ENCODE peak calls at places on chromosomes 13 and 19, in five cellular contexts. One of them, this sample, is unnamed.

GRCh38 chr19:1449467-1450442 is at the start of gene APC2:
- DNase-seq in fibroblast of the aortic adventitia: no peak
- DNase-seq in heart left ventricle: peak
- DNase-seq in choroid plexus epithelial cell: peak
- DNase-seq in cardiac fibroblast: no peak
- DNase-seq in this sample: peak

GRCh38 chr13:90594694-90595093 is 752.8 kb upstream of the MIR17HG start:
- DNase-seq in choroid plexus epithelial cell: peak
- DNase-seq in heart left ventricle: no peak
- DNase-seq in fibroblast of the aortic adventitia: peak
- DNase-seq in cardiac fibroblast: peak
- DNase-seq in this sample: peak

GRCh38 chr13:98451676-98452105 is 125.2 kb downstream of the STK24 start:
- DNase-seq in cardiac fibroblast: peak
- DNase-seq in fibroblast of the aortic adventitia: peak
- DNase-seq in choroid plexus epithelial cell: peak
- DNase-seq in heart left ventricle: no peak
- DNase-seq in this sample: peak

GRCh38 chr13:25170554-25171107 is 1.5 kb downstream of the AMER2 start:
- DNase-seq in fibroblast of the aortic adventitia: no peak
- DNase-seq in heart left ventricle: no peak
- DNase-seq in choroid plexus epithelial cell: peak
- DNase-seq in cardiac fibroblast: no peak
- DNase-seq in this sample: no peak

GRCh38 chr13:41561179-41561578 is 103.8 kb downstream of the RGCC start:
- DNase-seq in cardiac fibroblast: peak
- DNase-seq in heart left ventricle: no peak
- DNase-seq in choroid plexus epithelial cell: peak
- DNase-seq in fibroblast of the aortic adventitia: no peak
- DNase-seq in this sample: peak

GRCh38 chr19:27774337-27774736 is 1438.6 kb downstream of the UQCRFS1 start:
- DNase-seq in fibroblast of the aortic adventitia: no peak
- DNase-seq in cardiac fibroblast: peak
- DNase-seq in heart left ventricle: no peak
- DNase-seq in choroid plexus epithelial cell: peak
- DNase-seq in this sample: no peak

GRCh38 chr19:38769635-38770211 is 3.6 kb downstream of the LGALS7 start:
- DNase-seq in heart left ventricle: peak
- DNase-seq in choroid plexus epithelial cell: peak
- DNase-seq in fibroblast of the aortic adventitia: peak
- DNase-seq in cardiac fibroblast: peak
- DNase-seq in this sample: peak

GRCh38 chr13:106117035-106117434 is 418.4 kb downstream of the EFNB2 start:
- DNase-seq in choroid plexus epithelial cell: peak
- DNase-seq in heart left ventricle: no peak
- DNase-seq in fibroblast of the aortic adventitia: no peak
- DNase-seq in cardiac fibroblast: no peak
- DNase-seq in this sample: peak

GRCh38 chr13:80338781-80339577 is 1.9 kb downstream of the SPRY2 start:
- DNase-seq in heart left ventricle: peak
- DNase-seq in fibroblast of the aortic adventitia: peak
- DNase-seq in cardiac fibroblast: peak
- DNase-seq in choroid plexus epithelial cell: peak
- DNase-seq in this sample: peak

GRCh38 chr13:83716121-83716520 is 166.2 kb downstream of the SLITRK1 start:
- DNase-seq in choroid plexus epithelial cell: no peak
- DNase-seq in cardiac fibroblast: no peak
- DNase-seq in heart left ventricle: no peak
- DNase-seq in fibroblast of the aortic adventitia: no peak
- DNase-seq in this sample: peak

GRCh38 chr13:45040173-45040572 is 50.8 kb downstream of the GPALPP1 start:
- DNase-seq in heart left ventricle: no peak
- DNase-seq in cardiac fibroblast: no peak
- DNase-seq in fibroblast of the aortic adventitia: no peak
- DNase-seq in choroid plexus epithelial cell: no peak
- DNase-seq in this sample: no peak

GRCh38 chr19:29761575-29762225 is 46.6 kb upstream of the C19orf12 start:
- DNase-seq in choroid plexus epithelial cell: no peak
- DNase-seq in cardiac fibroblast: no peak
- DNase-seq in fibroblast of the aortic adventitia: no peak
- DNase-seq in heart left ventricle: no peak
- DNase-seq in this sample: no peak

GRCh38 chr13:66207610-66208009 is 1022.5 kb downstream of the PCDH9 start:
- DNase-seq in choroid plexus epithelial cell: no peak
- DNase-seq in cardiac fibroblast: no peak
- DNase-seq in heart left ventricle: no peak
- DNase-seq in fibroblast of the aortic adventitia: no peak
- DNase-seq in this sample: no peak

GRCh38 chr19:33394723-33395560 is 21.4 kb downstream of the CEBPG start:
- DNase-seq in cardiac fibroblast: no peak
- DNase-seq in fibroblast of the aortic adventitia: no peak
- DNase-seq in heart left ventricle: peak
- DNase-seq in choroid plexus epithelial cell: no peak
- DNase-seq in this sample: no peak

GRCh38 chr13:112968380-112968909 is 569 bp upstream of the MCF2L start:
- DNase-seq in fibroblast of the aortic adventitia: no peak
- DNase-seq in cardiac fibroblast: no peak
- DNase-seq in heart left ventricle: peak
- DNase-seq in choroid plexus epithelial cell: no peak
- DNase-seq in this sample: no peak

GRCh38 chr13:88925954-88926353 is 1254.8 kb downstream of the SLITRK5 start:
- DNase-seq in choroid plexus epithelial cell: no peak
- DNase-seq in fibroblast of the aortic adventitia: no peak
- DNase-seq in cardiac fibroblast: no peak
- DNase-seq in heart left ventricle: peak
- DNase-seq in this sample: no peak

GRCh38 chr19:54154603-54155345 is 4.7 kb downstream of the LENG1 start:
- DNase-seq in fibroblast of the aortic adventitia: no peak
- DNase-seq in choroid plexus epithelial cell: no peak
- DNase-seq in heart left ventricle: no peak
- DNase-seq in cardiac fibroblast: peak
- DNase-seq in this sample: no peak

GRCh38 chr13:72694314-72694713 is 33.1 kb downstream of the MZT1 start:
- DNase-seq in fibroblast of the aortic adventitia: no peak
- DNase-seq in cardiac fibroblast: no peak
- DNase-seq in choroid plexus epithelial cell: no peak
- DNase-seq in heart left ventricle: no peak
- DNase-seq in this sample: no peak

GRCh38 chr13:105960326-105960725 is 575.1 kb downstream of the EFNB2 start:
- DNase-seq in choroid plexus epithelial cell: no peak
- DNase-seq in heart left ventricle: no peak
- DNase-seq in fibroblast of the aortic adventitia: no peak
- DNase-seq in cardiac fibroblast: no peak
- DNase-seq in this sample: no peak

GRCh38 chr13:43564941-43565340 is 221.8 kb downstream of the ENOX1 start:
- DNase-seq in fibroblast of the aortic adventitia: no peak
- DNase-seq in heart left ventricle: no peak
- DNase-seq in choroid plexus epithelial cell: no peak
- DNase-seq in cardiac fibroblast: no peak
- DNase-seq in this sample: no peak

GRCh38 chr13:106072014-106072413 is 463.4 kb downstream of the EFNB2 start:
- DNase-seq in heart left ventricle: no peak
- DNase-seq in choroid plexus epithelial cell: no peak
- DNase-seq in cardiac fibroblast: no peak
- DNase-seq in fibroblast of the aortic adventitia: no peak
- DNase-seq in this sample: no peak

GRCh38 chr19:34666200-34666957 is 10.6 kb downstream of the SCGB2B2 start:
- DNase-seq in cardiac fibroblast: no peak
- DNase-seq in fibroblast of the aortic adventitia: no peak
- DNase-seq in choroid plexus epithelial cell: no peak
- DNase-seq in heart left ventricle: no peak
- DNase-seq in this sample: no peak

GRCh38 chr19:33246729-33247440 is 21.2 kb upstream of the SLC7A10 start:
- DNase-seq in fibroblast of the aortic adventitia: no peak
- DNase-seq in heart left ventricle: peak
- DNase-seq in choroid plexus epithelial cell: no peak
- DNase-seq in cardiac fibroblast: no peak
- DNase-seq in this sample: no peak

GRCh38 chr13:113862191-113862765 is 1.6 kb downstream of the GAS6 start:
- DNase-seq in fibroblast of the aortic adventitia: no peak
- DNase-seq in cardiac fibroblast: no peak
- DNase-seq in choroid plexus epithelial cell: no peak
- DNase-seq in heart left ventricle: peak
- DNase-seq in this sample: no peak

GRCh38 chr13:100291626-100292025 is 202.7 kb downstream of the PCCA start:
- DNase-seq in fibroblast of the aortic adventitia: no peak
- DNase-seq in cardiac fibroblast: no peak
- DNase-seq in heart left ventricle: no peak
- DNase-seq in choroid plexus epithelial cell: no peak
- DNase-seq in this sample: no peak

GRCh38 chr13:80069374-80069773 is 271.6 kb downstream of the SPRY2 start:
- DNase-seq in fibroblast of the aortic adventitia: no peak
- DNase-seq in choroid plexus epithelial cell: no peak
- DNase-seq in heart left ventricle: no peak
- DNase-seq in cardiac fibroblast: no peak
- DNase-seq in this sample: no peak

GRCh38 chr13:40550130-40550529 is 116.3 kb downstream of the FOXO1 start:
- DNase-seq in fibroblast of the aortic adventitia: no peak
- DNase-seq in heart left ventricle: no peak
- DNase-seq in cardiac fibroblast: peak
- DNase-seq in choroid plexus epithelial cell: peak
- DNase-seq in this sample: peak

GRCh38 chr19:43640424-43640757 is 741 bp upstream of the CADM4 start:
- DNase-seq in choroid plexus epithelial cell: no peak
- DNase-seq in cardiac fibroblast: no peak
- DNase-seq in fibroblast of the aortic adventitia: no peak
- DNase-seq in heart left ventricle: no peak
- DNase-seq in this sample: no peak

GRCh38 chr13:77915676-77916075 is 3.0 kb downstream of the EDNRB start:
- DNase-seq in heart left ventricle: no peak
- DNase-seq in choroid plexus epithelial cell: no peak
- DNase-seq in cardiac fibroblast: no peak
- DNase-seq in fibroblast of the aortic adventitia: no peak
- DNase-seq in this sample: no peak

GRCh38 chr13:77925616-77926015 is 7.0 kb upstream of the EDNRB start:
- DNase-seq in heart left ventricle: no peak
- DNase-seq in cardiac fibroblast: no peak
- DNase-seq in fibroblast of the aortic adventitia: no peak
- DNase-seq in choroid plexus epithelial cell: no peak
- DNase-seq in this sample: no peak

GRCh38 chr13:77918391-77919261 is at the start of gene EDNRB:
- DNase-seq in choroid plexus epithelial cell: peak
- DNase-seq in heart left ventricle: peak
- DNase-seq in cardiac fibroblast: peak
- DNase-seq in fibroblast of the aortic adventitia: peak
- DNase-seq in this sample: peak

GRCh38 chr13:77916481-77916880 is 2.1 kb downstream of the EDNRB start:
- DNase-seq in choroid plexus epithelial cell: no peak
- DNase-seq in cardiac fibroblast: no peak
- DNase-seq in heart left ventricle: no peak
- DNase-seq in fibroblast of the aortic adventitia: no peak
- DNase-seq in this sample: no peak

GRCh38 chr13:77919351-77920294 is 992 bp upstream of the EDNRB start:
- DNase-seq in fibroblast of the aortic adventitia: peak
- DNase-seq in choroid plexus epithelial cell: peak
- DNase-seq in heart left ventricle: peak
- DNase-seq in cardiac fibroblast: peak
- DNase-seq in this sample: peak
- H3K4me3 ChIP-seq in fibroblast of the aortic adventitia: peak
- H3K4me3 ChIP-seq in choroid plexus epithelial cell: peak
- H3K4me3 ChIP-seq in heart left ventricle: peak
- H3K4me3 ChIP-seq in cardiac fibroblast: peak
- H3K4me3 ChIP-seq in this sample: peak

GRCh38 chr13:51644649-51645048 is 60.4 kb downstream of the WDFY2 start:
- DNase-seq in choroid plexus epithelial cell: peak
- DNase-seq in cardiac fibroblast: peak
- DNase-seq in heart left ventricle: no peak
- DNase-seq in fibroblast of the aortic adventitia: peak
- DNase-seq in this sample: peak

GRCh38 chr13:51645154-51645650 is 60.9 kb downstream of the WDFY2 start:
- DNase-seq in heart left ventricle: no peak
- DNase-seq in choroid plexus epithelial cell: peak
- DNase-seq in fibroblast of the aortic adventitia: peak
- DNase-seq in cardiac fibroblast: peak
- DNase-seq in this sample: peak

GRCh38 chr13:51646041-51646670 is 61.9 kb downstream of the WDFY2 start:
- DNase-seq in heart left ventricle: no peak
- DNase-seq in choroid plexus epithelial cell: no peak
- DNase-seq in fibroblast of the aortic adventitia: no peak
- DNase-seq in cardiac fibroblast: no peak
- DNase-seq in this sample: no peak

GRCh38 chr13:51643882-51644281 is 59.6 kb downstream of the WDFY2 start:
- DNase-seq in fibroblast of the aortic adventitia: peak
- DNase-seq in heart left ventricle: no peak
- DNase-seq in cardiac fibroblast: peak
- DNase-seq in choroid plexus epithelial cell: peak
- DNase-seq in this sample: peak

GRCh38 chr13:51643114-51643881 is 59.0 kb downstream of the WDFY2 start:
- DNase-seq in choroid plexus epithelial cell: peak
- DNase-seq in cardiac fibroblast: peak
- DNase-seq in heart left ventricle: no peak
- DNase-seq in fibroblast of the aortic adventitia: peak
- DNase-seq in this sample: peak
- TF ChIP-seq CTCF in choroid plexus epithelial cell: peak
- TF ChIP-seq CTCF in cardiac fibroblast: no peak
- TF ChIP-seq CTCF in heart left ventricle: no peak
- TF ChIP-seq CTCF in fibroblast of the aortic adventitia: no peak
- TF ChIP-seq CTCF in this sample: no peak

GRCh38 chr19:24054044-24054935 is 32.7 kb upstream of the ZNF254 start:
- DNase-seq in cardiac fibroblast: peak
- DNase-seq in fibroblast of the aortic adventitia: peak
- DNase-seq in choroid plexus epithelial cell: peak
- DNase-seq in heart left ventricle: no peak
- DNase-seq in this sample: peak

GRCh38 chr19:24053601-24054000 is 33.4 kb upstream of the ZNF254 start:
- DNase-seq in choroid plexus epithelial cell: no peak
- DNase-seq in heart left ventricle: no peak
- DNase-seq in cardiac fibroblast: no peak
- DNase-seq in fibroblast of the aortic adventitia: no peak
- DNase-seq in this sample: no peak

GRCh38 chr19:24055548-24055947 is 31.4 kb upstream of the ZNF254 start:
- DNase-seq in choroid plexus epithelial cell: no peak
- DNase-seq in fibroblast of the aortic adventitia: no peak
- DNase-seq in heart left ventricle: no peak
- DNase-seq in cardiac fibroblast: no peak
- DNase-seq in this sample: no peak

GRCh38 chr19:24059572-24060295 is 27.3 kb upstream of the ZNF254 start:
- DNase-seq in cardiac fibroblast: no peak
- DNase-seq in choroid plexus epithelial cell: no peak
- DNase-seq in heart left ventricle: no peak
- DNase-seq in fibroblast of the aortic adventitia: no peak
- DNase-seq in this sample: no peak

GRCh38 chr19:24057144-24057543 is 29.8 kb upstream of the ZNF254 start:
- DNase-seq in fibroblast of the aortic adventitia: no peak
- DNase-seq in choroid plexus epithelial cell: no peak
- DNase-seq in heart left ventricle: no peak
- DNase-seq in cardiac fibroblast: no peak
- DNase-seq in this sample: no peak
- H3K4me3 ChIP-seq in fibroblast of the aortic adventitia: no peak
- H3K4me3 ChIP-seq in choroid plexus epithelial cell: no peak
- H3K4me3 ChIP-seq in heart left ventricle: no peak
- H3K4me3 ChIP-seq in cardiac fibroblast: no peak
- H3K4me3 ChIP-seq in this sample: no peak

GRCh38 chr13:54445453-54445852 is 1416.8 kb downstream of the OLFM4 start:
- DNase-seq in fibroblast of the aortic adventitia: no peak
- DNase-seq in heart left ventricle: no peak
- DNase-seq in cardiac fibroblast: no peak
- DNase-seq in choroid plexus epithelial cell: no peak
- DNase-seq in this sample: no peak

GRCh38 chr13:54445865-54446264 is 1417.3 kb downstream of the OLFM4 start:
- DNase-seq in choroid plexus epithelial cell: no peak
- DNase-seq in heart left ventricle: no peak
- DNase-seq in fibroblast of the aortic adventitia: no peak
- DNase-seq in cardiac fibroblast: no peak
- DNase-seq in this sample: no peak

GRCh38 chr13:54449922-54450321 is 1421.3 kb downstream of the OLFM4 start:
- DNase-seq in choroid plexus epithelial cell: no peak
- DNase-seq in cardiac fibroblast: no peak
- DNase-seq in heart left ventricle: no peak
- DNase-seq in fibroblast of the aortic adventitia: no peak
- DNase-seq in this sample: no peak
- TF ChIP-seq CTCF in choroid plexus epithelial cell: no peak
- TF ChIP-seq CTCF in cardiac fibroblast: no peak
- TF ChIP-seq CTCF in heart left ventricle: no peak
- TF ChIP-seq CTCF in fibroblast of the aortic adventitia: no peak
- TF ChIP-seq CTCF in this sample: no peak